ENCODE peak calls at places on chromosome 21, in four cellular contexts. One of them, this sample, is unnamed.

GRCh38 chr21:15514073-15514946 is 215.5 kb upstream of the USP25 start:
- DNase-seq in NCI-H1417: no peak
- DNase-seq in RPMI8226: peak
- DNase-seq in fibroblast of pulmonary artery: no peak
- DNase-seq in this sample: no peak

GRCh38 chr21:44755227-44755626 is 43.9 kb upstream of the TSPEAR start:
- DNase-seq in NCI-H1417: no peak
- DNase-seq in RPMI8226: no peak
- DNase-seq in fibroblast of pulmonary artery: peak
- DNase-seq in this sample: peak

GRCh38 chr21:40155563-40155962 is 288.3 kb downstream of the PCP4 start:
- DNase-seq in NCI-H1417: no peak
- DNase-seq in RPMI8226: no peak
- DNase-seq in fibroblast of pulmonary artery: no peak
- DNase-seq in this sample: no peak

GRCh38 chr21:33686386-33686785 is 44.1 kb downstream of the ITSN1 start:
- DNase-seq in NCI-H1417: no peak
- DNase-seq in RPMI8226: no peak
- DNase-seq in fibroblast of pulmonary artery: no peak
- DNase-seq in this sample: no peak

GRCh38 chr21:31873696-31874599 is 1.1 kb downstream of the HUNK start:
- DNase-seq in NCI-H1417: peak
- DNase-seq in RPMI8226: peak
- DNase-seq in fibroblast of pulmonary artery: no peak
- DNase-seq in this sample: peak

GRCh38 chr21:33441489-33442477 is 38.0 kb downstream of the TMEM50B start:
- DNase-seq in NCI-H1417: peak
- DNase-seq in RPMI8226: no peak
- DNase-seq in fibroblast of pulmonary artery: peak
- DNase-seq in this sample: peak

GRCh38 chr21:39630827-39631226 is 18.1 kb downstream of the B3GALT5 start:
- DNase-seq in NCI-H1417: peak
- DNase-seq in RPMI8226: no peak
- DNase-seq in fibroblast of pulmonary artery: no peak
- DNase-seq in this sample: no peak

GRCh38 chr21:42097860-42098259 is 26.7 kb downstream of the UMODL1 start:
- DNase-seq in NCI-H1417: peak
- DNase-seq in RPMI8226: peak
- DNase-seq in fibroblast of pulmonary artery: peak
- DNase-seq in this sample: peak

GRCh38 chr21:44454747-44455523 is at the start of gene LRRC3:
- DNase-seq in NCI-H1417: peak
- DNase-seq in RPMI8226: peak
- DNase-seq in fibroblast of pulmonary artery: peak
- DNase-seq in this sample: peak